ENCODE peak calls at places on chromosomes 6 and 20, in ten cellular contexts. T is stomach; C is fibroblast of villous mesenchyme; F is tibial artery; Q is ascending aorta; X is spleen; G is SK-N-MC; I is naive thymus-derived CD4-positive, alpha-beta T cell; W is AG04450; L is psoas muscle. H is an unnamed sample.

GRCh38 chr6:157442296-157442695 is 61.3 kb downstream of the ZDHHC14 start:
- DNase-seq in T (no peak), C (peak), F (no peak), Q (no peak), X (no peak), G (no peak), I (no peak), W (peak), L (no peak), H (no peak)

GRCh38 chr6:5764401-5764955 is 242.2 kb downstream of the NRN1 start:
- DNase-seq in T (no peak), C (no peak), F (peak), Q (peak), X (no peak), G (no peak), I (no peak), W (peak), L (peak), H (no peak)

GRCh38 chr20:14259691-14260090 is 77.7 kb downstream of the FLRT3 start:
- DNase-seq in T (no peak), C (no peak), F (no peak), Q (no peak), X (no peak), G (no peak), I (no peak), W (no peak), L (no peak), H (no peak)

GRCh38 chr6:112691289-112691688 is 344.2 kb downstream of the RFPL4B start:
- DNase-seq in T (no peak), C (peak), F (no peak), Q (no peak), X (no peak), G (peak), I (no peak), W (peak), L (no peak), H (no peak)

GRCh38 chr20:45938727-45939438 is 4.4 kb downstream of the PCIF1 start:
- DNase-seq in T (no peak), C (no peak), F (no peak), Q (no peak), X (no peak), G (no peak), I (no peak), W (no peak), L (no peak), H (no peak)

GRCh38 chr20:63097336-63097831 is 90.6 kb upstream of the BHLHE23 start:
- DNase-seq in T (no peak), C (no peak), F (peak), Q (peak), X (no peak), G (no peak), I (no peak), W (no peak), L (no peak), H (no peak)

GRCh38 chr6:152267967-152268845 is 369.0 kb downstream of the SYNE1 start:
- DNase-seq in T (no peak), C (peak), F (no peak), Q (no peak), X (no peak), G (no peak), I (peak), W (no peak), L (no peak), H (peak)

GRCh38 chr20:37596168-37596567 is 68.5 kb upstream of the BLCAP start:
- DNase-seq in T (no peak), C (no peak), F (no peak), Q (no peak), X (no peak), G (no peak), I (no peak), W (no peak), L (no peak), H (no peak)

GRCh38 chr6:107418118-107418517 is 41.2 kb downstream of the PDSS2 start:
- DNase-seq in T (no peak), C (no peak), F (no peak), Q (no peak), X (no peak), G (no peak), I (no peak), W (no peak), L (no peak), H (peak)

GRCh38 chr20:33859157-33859695 is 48.1 kb downstream of the CHMP4B start:
- DNase-seq in T (no peak), C (peak), F (no peak), Q (no peak), X (no peak), G (no peak), I (peak), W (no peak), L (no peak), H (peak)

GRCh38 chr6:162713926-162714759 is 13.4 kb downstream of the PRKN start:
- DNase-seq in T (no peak), C (no peak), F (no peak), Q (no peak), X (no peak), G (no peak), I (no peak), W (no peak), L (no peak), H (no peak)

GRCh38 chr20:37907677-37908397 is 4.9 kb downstream of the VSTM2L start:
- DNase-seq in T (no peak), C (peak), F (no peak), Q (no peak), X (no peak), G (no peak), I (no peak), W (peak), L (no peak), H (no peak)

GRCh38 chr6:84522135-84522535 is 242.3 kb downstream of the TBX18 start:
- DNase-seq in T (no peak), C (peak), F (no peak), Q (no peak), X (no peak), G (no peak), I (no peak), W (peak), L (no peak), H (no peak)

GRCh38 chr6:110859335-110859792 is 15.2 kb upstream of the AMD1 start:
- DNase-seq in T (no peak), C (no peak), F (no peak), Q (no peak), X (peak), G (no peak), I (no peak), W (no peak), L (no peak), H (no peak)

GRCh38 chr20:62734881-62735280 is 26.2 kb downstream of the NTSR1 start:
- DNase-seq in T (no peak), C (no peak), F (peak), Q (no peak), X (peak), G (no peak), I (no peak), W (no peak), L (no peak), H (no peak)

GRCh38 chr20:22805219-22805618 is 220.8 kb upstream of the FOXA2 start:
- DNase-seq in T (no peak), C (peak), F (no peak), Q (no peak), X (no peak), G (no peak), I (no peak), W (peak), L (peak), H (no peak)

GRCh38 chr6:166008441-166009369 is 158.9 kb downstream of the TBXT start:
- DNase-seq in T (no peak), C (peak), F (no peak), Q (no peak), X (no peak), G (no peak), I (no peak), W (no peak), L (no peak), H (peak)

GRCh38 chr6:153484056-153484455 is 353.0 kb upstream of the RGS17 start:
- DNase-seq in T (no peak), C (no peak), F (no peak), Q (no peak), X (no peak), G (no peak), I (no peak), W (no peak), L (no peak), H (no peak)

GRCh38 chr6:42320762-42321161 is 103.1 kb upstream of the MRPS10 start:
- DNase-seq in T (no peak), C (peak), F (no peak), Q (no peak), X (no peak), G (no peak), I (no peak), W (no peak), L (no peak), H (no peak)

GRCh38 chr6:17505767-17506280 is 94.3 kb upstream of the FAM8A1 start:
- DNase-seq in T (no peak), C (peak), F (no peak), Q (no peak), X (no peak), G (no peak), I (no peak), W (peak), L (no peak), H (no peak)
- H3K4me3 ChIP-seq in T (no peak), C (no peak), F (no peak), Q (no peak), X (no peak), G (no peak), I (no peak), W (no peak), L (no peak), H (no peak)

GRCh38 chr6:116279232-116280160 is at the start of gene TSPYL1:
- DNase-seq in T (peak), C (peak), F (peak), Q (peak), X (peak), G (peak), I (peak), W (peak), L (peak), H (peak)

GRCh38 chr6:116278853-116279231 is 888 bp downstream of the TSPYL1 start:
- DNase-seq in T (no peak), C (no peak), F (peak), Q (no peak), X (peak), G (no peak), I (no peak), W (no peak), L (peak), H (no peak)

GRCh38 chr6:116280161-116280959 is 630 bp upstream of the TSPYL1 start:
- DNase-seq in T (no peak), C (peak), F (no peak), Q (no peak), X (no peak), G (no peak), I (peak), W (no peak), L (no peak), H (no peak)

GRCh38 chr6:116278478-116278822 is 1.3 kb downstream of the TSPYL1 start:
- DNase-seq in T (no peak), C (no peak), F (no peak), Q (no peak), X (peak), G (no peak), I (no peak), W (no peak), L (no peak), H (no peak)

DNA sequence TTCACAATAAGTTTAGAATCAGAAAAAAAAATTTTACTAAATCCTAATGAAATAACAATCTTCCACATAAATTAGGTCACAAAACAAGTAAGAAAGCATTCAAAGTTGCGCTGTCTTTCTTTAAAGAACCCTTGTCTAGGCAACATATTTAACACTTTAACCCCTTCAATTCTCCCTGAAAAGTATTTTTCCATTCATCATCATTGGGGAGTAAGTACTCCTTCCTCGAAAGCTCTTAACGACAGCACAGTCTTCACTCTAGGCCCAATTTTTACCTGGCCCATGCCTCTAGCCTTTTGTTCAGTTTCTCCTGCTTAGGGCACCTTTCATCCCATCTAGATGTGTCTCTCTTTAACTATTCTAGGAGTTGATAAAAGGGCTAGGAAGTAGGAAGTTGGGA is 2.6 kb downstream of the TSPYL1 start:
- DNase-seq in T (no peak), C (no peak), F (no peak), Q (no peak), X (no peak), G (no peak), I (no peak), W (no peak), L (no peak), H (no peak)
- H3K4me3 ChIP-seq in T (peak), C (peak), F (peak), Q (peak), X (peak), G (peak), I (peak), W (peak), L (peak), H (no peak)

GRCh38 chr20:3808141-3808479 is 12.0 kb downstream of the CDC25B start:
- DNase-seq in T (peak), C (peak), F (peak), Q (peak), X (peak), G (peak), I (no peak), W (peak), L (peak), H (no peak)

GRCh38 chr20:3805594-3806264 is 9.6 kb downstream of the CDC25B start:
- DNase-seq in T (no peak), C (peak), F (no peak), Q (no peak), X (peak), G (no peak), I (no peak), W (no peak), L (no peak), H (no peak)

GRCh38 chr20:3811421-3812258 is 8.7 kb upstream of the AP5S1 start:
- DNase-seq in T (peak), C (peak), F (peak), Q (peak), X (peak), G (peak), I (peak), W (peak), L (peak), H (peak)

GRCh38 chr20:3812259-3812681 is 8.1 kb upstream of the AP5S1 start:
- DNase-seq in T (no peak), C (no peak), F (no peak), Q (no peak), X (peak), G (no peak), I (no peak), W (no peak), L (no peak), H (no peak)

DNA sequence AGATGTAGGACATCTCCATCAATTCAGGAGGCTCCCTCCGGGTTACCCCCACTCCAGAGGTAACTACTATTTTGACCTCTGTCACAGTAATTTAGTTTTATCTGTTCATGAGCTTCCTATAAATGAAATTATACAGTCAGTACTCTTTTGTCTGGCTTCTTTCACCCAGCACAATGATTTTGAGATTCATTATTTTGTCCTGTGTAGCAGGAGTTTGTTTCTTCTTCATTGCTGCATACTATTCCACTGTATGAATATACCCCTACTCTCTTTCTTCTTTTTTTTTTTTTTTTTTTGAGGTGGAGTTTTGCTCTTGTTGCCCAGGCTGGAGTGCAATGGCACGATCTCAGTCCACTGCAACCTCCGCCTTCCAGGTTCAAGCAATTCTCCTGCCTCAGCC is 11.8 kb upstream of the AP5S1 start:
- DNase-seq in T (no peak), C (no peak), F (no peak), Q (no peak), X (peak), G (no peak), I (no peak), W (no peak), L (no peak), H (no peak)
- H3K4me3 ChIP-seq in T (no peak), C (no peak), F (no peak), Q (peak), X (no peak), G (peak), I (no peak), W (no peak), L (peak), H (no peak)

GRCh38 chr6:3841711-3842565 is 7.2 kb upstream of the FAM50B start:
- DNase-seq in T (no peak), C (peak), F (peak), Q (no peak), X (no peak), G (peak), I (no peak), W (no peak), L (peak), H (no peak)

GRCh38 chr6:3844097-3844463 is 5.1 kb upstream of the FAM50B start:
- DNase-seq in T (no peak), C (peak), F (no peak), Q (no peak), X (no peak), G (no peak), I (no peak), W (no peak), L (no peak), H (no peak)

GRCh38 chr6:3847521-3847920 is 1.7 kb upstream of the FAM50B start:
- DNase-seq in T (no peak), C (peak), F (no peak), Q (no peak), X (no peak), G (no peak), I (no peak), W (no peak), L (no peak), H (no peak)

GRCh38 chr6:3841066-3841454 is 8.1 kb upstream of the FAM50B start:
- DNase-seq in T (no peak), C (peak), F (no peak), Q (no peak), X (no peak), G (peak), I (no peak), W (no peak), L (no peak), H (no peak)

GRCh38 chr6:3843379-3844096 is 5.6 kb upstream of the FAM50B start:
- DNase-seq in T (no peak), C (peak), F (no peak), Q (no peak), X (no peak), G (no peak), I (no peak), W (no peak), L (no peak), H (no peak)
- H3K4me3 ChIP-seq in T (no peak), C (no peak), F (no peak), Q (no peak), X (no peak), G (no peak), I (no peak), W (no peak), L (no peak), H (no peak)

GRCh38 chr6:105646391-105646867 is 243.5 kb upstream of the PREP start:
- DNase-seq in T (no peak), C (no peak), F (no peak), Q (no peak), X (no peak), G (no peak), I (no peak), W (no peak), L (no peak), H (no peak)

GRCh38 chr6:105648276-105648675 is 245.4 kb upstream of the PREP start:
- DNase-seq in T (no peak), C (no peak), F (no peak), Q (no peak), X (no peak), G (no peak), I (no peak), W (no peak), L (no peak), H (no peak)

GRCh38 chr6:105651969-105652368 is 249.1 kb upstream of the PREP start:
- DNase-seq in T (no peak), C (no peak), F (no peak), Q (no peak), X (no peak), G (no peak), I (no peak), W (no peak), L (no peak), H (no peak)

GRCh38 chr6:105650367-105650766 is 247.5 kb upstream of the PREP start:
- DNase-seq in T (no peak), C (no peak), F (no peak), Q (no peak), X (no peak), G (no peak), I (peak), W (no peak), L (no peak), H (no peak)

GRCh38 chr6:105649192-105649591 is 246.3 kb upstream of the PREP start:
- DNase-seq in T (no peak), C (no peak), F (no peak), Q (no peak), X (no peak), G (no peak), I (no peak), W (no peak), L (no peak), H (no peak)
- H3K4me3 ChIP-seq in T (no peak), C (no peak), F (no peak), Q (no peak), X (no peak), G (no peak), I (no peak), W (no peak), L (no peak), H (no peak)

DNA sequence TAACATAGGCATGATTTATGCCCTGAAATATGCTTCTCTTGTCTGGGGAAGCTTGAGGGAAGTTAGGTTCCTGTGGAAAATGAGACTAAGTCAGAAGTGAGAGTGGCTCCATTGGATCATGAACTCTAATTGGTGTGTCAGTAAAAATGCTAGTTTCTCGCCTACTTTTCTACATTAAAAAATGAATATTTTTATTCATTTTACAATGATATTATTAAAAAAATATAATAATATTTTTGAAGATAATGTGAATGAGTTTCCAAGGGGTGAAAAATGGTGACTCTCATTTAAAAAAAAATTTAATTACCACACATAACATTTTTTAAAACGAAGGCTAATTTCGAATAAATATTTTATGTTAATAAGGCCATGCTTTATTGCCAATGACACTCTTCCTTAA is 84.2 kb downstream of the HIVEP1 start:
- DNase-seq in T (no peak), C (no peak), F (no peak), Q (no peak), X (no peak), G (no peak), I (no peak), W (no peak), L (no peak), H (no peak)
- H3K4me3 ChIP-seq in T (no peak), C (no peak), F (no peak), Q (no peak), X (no peak), G (no peak), I (no peak), W (no peak), L (no peak), H (no peak)

GRCh38 chr6:133890941-133891813 is 2.3 kb downstream of the TCF21 start:
- DNase-seq in T (peak), C (peak), F (no peak), Q (no peak), X (peak), G (no peak), I (no peak), W (no peak), L (peak), H (no peak)
- H3K4me3 ChIP-seq in T (peak), C (peak), F (peak), Q (peak), X (peak), G (peak), I (peak), W (peak), L (peak), H (no peak)

DNA sequence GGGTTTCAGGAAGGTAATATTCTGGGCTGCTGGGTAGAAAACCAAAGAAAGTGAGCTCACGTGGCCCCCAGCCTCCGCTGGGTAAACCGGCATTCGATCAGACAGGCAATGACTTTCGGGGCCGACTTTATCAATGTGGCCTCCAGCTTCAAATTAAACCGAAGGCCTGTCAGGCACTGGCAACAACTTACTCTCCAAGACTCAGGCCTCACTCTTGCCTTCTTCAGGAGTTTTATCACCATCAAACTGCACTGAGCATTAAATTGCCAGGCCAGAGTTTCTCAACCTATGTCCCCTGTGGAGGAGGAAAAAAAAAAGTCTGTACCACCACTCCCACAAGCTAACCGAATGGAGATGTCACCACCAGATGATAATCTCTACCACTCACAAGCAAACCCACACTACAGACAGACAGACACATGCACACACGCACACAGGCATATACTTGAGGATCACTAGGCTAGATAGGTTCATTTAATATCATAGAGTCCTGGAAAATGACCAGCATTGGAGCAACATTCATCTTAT is 1.1 kb upstream of the MBOAT1 start:
- DNase-seq in T (no peak), C (no peak), F (no peak), Q (no peak), X (no peak), G (no peak), I (no peak), W (no peak), L (no peak), H (peak)
- H3K4me3 ChIP-seq in T (peak), C (peak), F (peak), Q (peak), X (peak), G (peak), I (peak), W (peak), L (peak), H (peak)